ENCODE peak calls at places on chromosomes 16 and 17, in six cellular contexts. E, H, T, O, G and Z are unnamed samples.

GRCh38 chr17:21239680-21240374 is 13.4 kb downstream of the NATD1 start:
- DNase-seq in E (no peak), O (no peak), G (no peak), T (no peak), H (peak), Z (peak)

GRCh38 chr16:31451681-31452351 is 7.5 kb upstream of the ARMC5 start:
- DNase-seq in O (no peak), H (peak), E (peak), G (no peak), T (peak), Z (peak)

GRCh38 chr17:80979547-80980378 is 11.9 kb upstream of the CHMP6 start:
- DNase-seq in O (no peak), T (no peak), H (no peak), G (no peak), E (peak), Z (no peak)

GRCh38 chr16:56354746-56355145 is 70.6 kb downstream of the AMFR start:
- DNase-seq in G (no peak), T (no peak), H (no peak), E (no peak), O (no peak), Z (no peak)

GRCh38 chr16:84785843-84786538 is 33.8 kb upstream of the CRISPLD2 start:
- DNase-seq in H (peak), O (no peak), E (peak), T (no peak), G (no peak), Z (no peak)

GRCh38 chr17:27896656-27897055 is 3.5 kb upstream of the LYRM9 start:
- DNase-seq in O (no peak), G (no peak), E (no peak), H (no peak), T (no peak), Z (no peak)

GRCh38 chr16:13909069-13909468 is 10.9 kb upstream of the ERCC4 start:
- DNase-seq in E (no peak), O (no peak), T (no peak), H (no peak), G (no peak), Z (no peak)

GRCh38 chr17:61848247-61848646 is 15.1 kb downstream of the BRIP1 start:
- DNase-seq in E (no peak), O (no peak), T (no peak), H (no peak), G (no peak), Z (no peak)

GRCh38 chr16:74107795-74108610 is 188.6 kb upstream of the PSMD7 start:
- DNase-seq in T (no peak), H (peak), E (peak), O (peak), G (no peak), Z (peak)

GRCh38 chr17:50916708-50917417 is 50.7 kb upstream of the TOB1 start:
- DNase-seq in E (no peak), T (no peak), H (no peak), G (no peak), O (peak), Z (peak)

GRCh38 chr17:57577751-57578607 is 167.1 kb downstream of the CCDC182 start:
- DNase-seq in G (no peak), H (peak), E (no peak), T (peak), O (no peak), Z (no peak)

GRCh38 chr17:50944902-50945720 is 79.0 kb upstream of the TOB1 start:
- DNase-seq in G (no peak), H (no peak), E (peak), O (no peak), T (no peak), Z (no peak)

GRCh38 chr17:48246623-48247022 is 139.1 kb downstream of the SNX11 start:
- DNase-seq in O (no peak), T (peak), H (no peak), E (no peak), G (no peak), Z (no peak)
- TF ChIP-seq CTCF in O (no peak), T (no peak), H (no peak), E (no peak), G (no peak), Z (no peak)

DNA sequence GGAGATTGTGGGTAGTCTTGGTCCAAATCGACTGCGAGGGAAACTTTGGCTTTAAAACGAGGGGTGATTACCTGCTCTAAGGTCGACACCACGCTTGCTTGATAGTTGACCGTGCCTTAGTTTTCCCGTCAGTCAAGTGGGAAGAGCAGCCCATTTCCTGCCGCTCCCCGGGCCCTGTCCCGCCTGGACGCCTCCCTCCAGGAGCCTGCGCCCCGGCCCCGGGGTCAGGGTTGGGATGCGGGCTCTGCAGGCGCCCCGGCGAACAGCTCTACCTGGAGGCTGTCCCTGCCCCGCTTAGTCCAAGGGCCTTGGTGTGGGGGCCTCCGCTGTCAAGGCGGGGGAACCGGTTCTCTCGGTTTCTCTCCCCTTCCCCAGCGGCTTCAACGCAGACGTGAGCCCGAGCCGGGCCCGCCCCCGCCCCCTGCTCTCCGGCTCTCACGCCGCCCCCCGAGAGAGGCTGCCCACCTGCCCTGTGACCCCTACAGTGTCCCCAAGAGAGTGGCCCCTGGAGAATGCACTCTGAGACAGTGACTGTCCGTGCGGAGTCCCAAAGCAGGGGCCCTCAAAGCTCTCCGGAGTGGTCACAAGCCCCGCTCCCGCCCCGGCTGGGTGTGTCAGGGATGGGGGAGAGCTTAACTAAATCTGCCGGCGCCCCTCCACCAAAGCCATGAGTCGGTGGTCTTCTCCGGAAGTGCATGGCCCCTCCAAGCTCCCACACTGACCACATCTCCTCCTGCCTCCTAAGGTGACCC is 117.4 kb upstream of the SMURF2 start:
- DNase-seq in E (no peak), H (no peak), T (no peak), G (no peak), O (peak), Z (no peak)
- H3K4me3 ChIP-seq in E (peak), H (peak), T (no peak), G (peak), O (peak), Z (no peak)

DNA sequence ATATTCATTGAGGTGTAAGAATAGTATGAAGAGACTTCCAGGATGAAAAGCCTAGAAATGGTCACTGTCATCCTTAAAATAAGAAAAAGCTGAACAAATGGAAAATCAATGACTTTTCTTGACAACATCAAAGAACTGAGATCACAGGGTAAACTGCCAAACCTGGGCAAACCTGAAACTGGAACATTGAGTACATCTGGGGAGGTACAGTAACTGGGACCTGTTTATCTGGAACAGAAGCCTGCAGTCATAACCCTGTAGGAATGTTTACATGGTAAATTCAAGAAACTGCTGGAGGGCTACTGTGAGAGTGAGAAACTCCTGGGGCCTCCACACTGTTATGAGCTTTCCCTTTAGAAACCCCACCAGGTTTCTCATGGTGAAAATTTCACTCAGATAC is 130.1 kb upstream of the PIRT start:
- DNase-seq in T (no peak), O (no peak), E (no peak), G (no peak), H (no peak), Z (no peak)
- TF ChIP-seq CTCF in T (no peak), O (no peak), E (no peak), G (no peak), H (no peak), Z (no peak)

DNA sequence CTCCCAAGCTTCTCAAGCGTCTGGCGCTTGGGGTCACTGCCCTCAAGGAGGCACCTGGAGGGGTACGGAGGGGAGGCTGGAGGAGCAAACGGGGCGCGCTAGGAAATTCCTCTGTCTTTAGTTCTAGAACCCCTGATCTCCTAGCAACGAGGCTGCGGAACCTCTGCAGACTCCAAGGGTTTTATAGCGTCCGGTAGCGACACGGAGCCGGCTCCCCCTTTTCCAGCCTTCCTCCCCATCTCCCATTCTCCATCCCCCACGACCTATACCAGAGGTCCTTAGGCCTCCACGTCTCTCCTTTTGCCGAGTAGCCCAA is 601 bp upstream of the CDIPT start:
- DNase-seq in E (no peak), H (no peak), G (no peak), O (no peak), T (no peak), Z (no peak)
- H3K4me3 ChIP-seq in E (peak), H (peak), G (no peak), O (peak), T (peak), Z (no peak)

GRCh38 chr16:64459821-64460220 is 662.0 kb downstream of the CDH11 start:
- DNase-seq in H (peak), T (no peak), G (no peak), O (no peak), E (no peak), Z (no peak)
- TF ChIP-seq CTCF in H (no peak), T (no peak), G (no peak), O (no peak), E (no peak), Z (no peak)

GRCh38 chr16:53056528-53056881 is 1.7 kb downstream of the CHD9 start:
- DNase-seq in E (no peak), G (no peak), T (peak), O (no peak), H (no peak), Z (no peak)
- H3K4me3 ChIP-seq in E (no peak), G (no peak), T (peak), O (peak), H (peak), Z (peak)

DNA sequence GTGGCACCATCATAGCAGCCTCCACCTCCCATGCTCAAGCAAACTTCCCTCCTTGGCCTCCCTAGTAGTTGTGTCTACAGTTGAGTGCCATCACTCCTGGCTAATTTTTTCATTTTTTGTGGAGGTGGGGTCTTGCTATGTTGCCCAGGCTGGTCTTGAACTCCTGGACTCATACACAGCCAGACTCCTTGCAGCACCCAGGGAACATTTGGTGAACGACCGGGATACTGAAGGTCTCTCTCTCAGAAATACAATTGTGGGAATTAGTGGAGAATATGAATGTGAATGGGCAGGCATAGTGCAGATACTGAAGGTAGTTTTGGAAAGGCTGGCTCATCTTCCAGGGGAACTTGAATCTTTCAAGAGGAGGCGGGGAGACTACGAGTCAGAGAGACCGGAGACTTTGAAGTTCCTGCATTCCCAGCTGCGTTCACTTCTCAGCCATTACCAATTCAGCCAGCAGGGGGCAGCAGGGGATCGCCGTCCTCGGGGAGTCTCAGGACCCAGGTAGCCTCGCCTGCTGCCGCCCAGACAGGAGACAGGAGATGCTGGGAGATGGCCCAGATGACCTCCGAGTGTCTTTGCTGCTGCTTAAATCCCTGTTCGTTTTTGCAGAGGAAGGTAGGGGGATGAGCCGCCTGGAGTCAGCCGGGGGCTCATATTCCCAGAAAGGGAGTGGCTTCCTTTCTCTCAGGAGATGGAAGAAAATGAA is 68.6 kb downstream of the HAPSTR1 start:
- DNase-seq in H (peak), G (no peak), T (peak), O (peak), E (no peak), Z (peak)
- TF ChIP-seq CTCF in H (peak), G (no peak), T (peak), O (peak), E (peak), Z (peak)

DNA sequence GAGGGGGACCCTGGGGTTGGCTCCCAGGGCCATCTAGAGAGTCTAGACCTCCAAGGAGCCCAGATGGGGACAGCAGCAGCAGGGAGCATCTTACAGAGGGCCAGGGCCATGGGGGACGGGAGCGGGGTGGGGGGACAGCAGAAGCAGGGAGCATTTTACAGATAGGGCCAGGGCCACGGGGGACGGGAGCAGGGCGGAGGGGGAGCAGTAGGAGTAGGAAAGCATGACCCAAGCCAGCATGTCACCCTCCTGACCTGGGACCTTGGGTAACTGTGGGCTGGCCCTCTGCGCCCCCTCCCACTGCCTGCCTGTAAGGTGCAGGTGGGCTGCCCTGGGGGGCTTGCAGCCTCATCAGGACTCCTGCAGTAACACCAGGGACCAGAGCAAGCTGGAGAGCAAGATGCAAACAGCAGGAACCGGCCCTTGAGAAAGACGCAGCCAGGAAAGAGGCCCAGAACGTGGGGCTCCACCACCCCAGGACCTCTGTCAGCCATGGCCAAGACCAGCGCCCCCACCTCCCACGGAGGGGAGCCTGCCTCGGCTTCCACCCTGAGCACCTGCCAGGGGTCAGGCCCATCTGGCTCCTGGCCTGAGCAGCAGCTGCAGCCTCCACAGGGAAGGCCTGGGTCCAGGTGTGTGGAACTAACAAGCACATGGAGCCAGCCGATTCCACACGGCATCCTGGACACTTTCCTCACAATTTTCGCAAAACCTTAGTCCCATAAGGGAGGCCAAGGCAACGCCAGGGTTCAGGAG is 2.4 kb downstream of the ZNF598 start:
- DNase-seq in E (no peak), T (no peak), O (no peak), G (no peak), H (no peak), Z (no peak)
- H3K4me3 ChIP-seq in E (peak), T (peak), O (no peak), G (peak), H (peak), Z (peak)

GRCh38 chr17:4035081-4035680 is 70.9 kb upstream of the ATP2A3 start:
- DNase-seq in O (no peak), H (no peak), G (no peak), T (no peak), E (no peak), Z (no peak)
- TF ChIP-seq CTCF in O (no peak), H (no peak), G (no peak), T (no peak), E (no peak), Z (no peak)